ENCODE peak calls at places on chromosomes 11 and 22, in ten cellular contexts. X, S, T, E, R, C, Y, Z, J and P are unnamed samples.

GRCh38 chr22:25353516-25354445 is 134.3 kb downstream of the CRYBB2 start:
- DNase-seq in X (no peak), S (no peak), T (no peak), E (no peak), R (no peak), C (no peak), Y (no peak), Z (no peak), J (no peak), P (no peak)

GRCh38 chr11:129215506-129216245 is 23.6 kb upstream of the ARHGAP32 start:
- DNase-seq in X (no peak), S (no peak), T (peak), E (no peak), R (no peak), C (no peak), Y (no peak), Z (no peak), J (peak), P (no peak)

GRCh38 chr11:75352417-75353206 is 1.2 kb upstream of the ARRB1 start:
- DNase-seq in X (no peak), S (peak), T (no peak), E (no peak), R (no peak), C (no peak), Y (no peak), Z (no peak), J (no peak), P (no peak)

GRCh38 chr22:36936362-36937116 is 23.1 kb downstream of the CSF2RB start:
- DNase-seq in X (no peak), S (no peak), T (no peak), E (no peak), R (no peak), C (no peak), Y (no peak), Z (no peak), J (no peak), P (no peak)

GRCh38 chr11:45876401-45876800 is 9.1 kb upstream of the MAPK8IP1 start:
- DNase-seq in X (no peak), S (no peak), T (peak), E (no peak), R (no peak), C (no peak), Y (no peak), Z (no peak), J (no peak), P (no peak)

GRCh38 chr11:130671801-130672700 is 223.6 kb downstream of the ADAMTS15 start:
- DNase-seq in X (peak), S (peak), T (no peak), E (peak), R (peak), C (no peak), Y (peak), Z (peak), J (peak), P (no peak)

GRCh38 chr11:100890779-100891178 is 203.7 kb downstream of the ARHGAP42 start:
- DNase-seq in X (peak), S (no peak), T (no peak), E (no peak), R (peak), C (no peak), Y (peak), Z (no peak), J (no peak), P (no peak)

GRCh38 chr22:33883561-33883960 is 36.7 kb downstream of the LARGE1 start:
- DNase-seq in X (no peak), S (no peak), T (no peak), E (peak), R (no peak), C (no peak), Y (no peak), Z (no peak), J (peak), P (no peak)

GRCh38 chr22:24969588-24970301 is 17.2 kb downstream of the KIAA1671 start:
- DNase-seq in X (no peak), S (no peak), T (no peak), E (peak), R (no peak), C (no peak), Y (peak), Z (peak), J (peak), P (no peak)

GRCh38 chr11:87428266-87428665 is 390.5 kb downstream of the TMEM135 start:
- DNase-seq in X (peak), S (no peak), T (no peak), E (no peak), R (peak), C (no peak), Y (no peak), Z (no peak), J (peak), P (no peak)

GRCh38 chr11:15629690-15630321 is 515.1 kb downstream of the INSC start:
- DNase-seq in X (no peak), S (no peak), T (peak), E (no peak), R (peak), C (no peak), Y (peak), Z (no peak), J (peak), P (peak)

GRCh38 chr22:31122532-31123291 is at the start of gene INPP5J:
- DNase-seq in X (peak), S (no peak), T (peak), E (no peak), R (peak), C (no peak), Y (peak), Z (peak), J (peak), P (peak)

GRCh38 chr11:76236092-76237026 is 30.1 kb upstream of the WNT11 start:
- DNase-seq in X (peak), S (peak), T (peak), E (no peak), R (peak), C (peak), Y (peak), Z (peak), J (peak), P (peak)

GRCh38 chr11:135027461-135027860 is 615.4 kb upstream of the B3GAT1 start:
- DNase-seq in X (peak), S (no peak), T (peak), E (no peak), R (peak), C (peak), Y (peak), Z (no peak), J (peak), P (peak)

GRCh38 chr11:45083544-45084087 is 62.8 kb upstream of the PRDM11 start:
- DNase-seq in X (no peak), S (no peak), T (peak), E (no peak), R (no peak), C (no peak), Y (no peak), Z (no peak), J (no peak), P (peak)

GRCh38 chr11:34585870-34586654 is 34.8 kb upstream of the EHF start:
- DNase-seq in X (peak), S (no peak), T (peak), E (no peak), R (peak), C (peak), Y (peak), Z (peak), J (peak), P (peak)

GRCh38 chr11:1935156-1936071 is 11.7 kb upstream of the MRPL23 start:
- DNase-seq in X (no peak), S (peak), T (no peak), E (peak), R (no peak), C (no peak), Y (no peak), Z (no peak), J (no peak), P (no peak)

GRCh38 chr22:17890892-17891291 is 116.6 kb upstream of the BID start:
- DNase-seq in X (no peak), S (no peak), T (no peak), E (no peak), R (no peak), C (no peak), Y (no peak), Z (no peak), J (no peak), P (no peak)

GRCh38 chr22:17890245-17890671 is 116.0 kb upstream of the BID start:
- DNase-seq in X (peak), S (no peak), T (no peak), E (peak), R (no peak), C (no peak), Y (no peak), Z (no peak), J (peak), P (peak)

GRCh38 chr22:17893900-17894299 is 119.6 kb upstream of the BID start:
- DNase-seq in X (no peak), S (no peak), T (no peak), E (no peak), R (no peak), C (no peak), Y (no peak), Z (no peak), J (no peak), P (no peak)

GRCh38 chr22:17888855-17889254 is 114.6 kb upstream of the BID start:
- DNase-seq in X (peak), S (no peak), T (peak), E (no peak), R (peak), C (no peak), Y (peak), Z (no peak), J (no peak), P (no peak)

GRCh38 chr22:17891427-17892167 is 117.3 kb upstream of the BID start:
- DNase-seq in X (no peak), S (no peak), T (peak), E (peak), R (no peak), C (no peak), Y (no peak), Z (peak), J (no peak), P (no peak)
- TF ChIP-seq CTCF in X (peak), S (peak), T (peak), E (peak), R (peak), C (peak), Y (peak), Z (peak), J (peak), P (peak)

GRCh38 chr22:47033648-47034000 is 271.2 kb downstream of the TBC1D22A start:
- DNase-seq in X (no peak), S (peak), T (no peak), E (peak), R (no peak), C (no peak), Y (no peak), Z (no peak), J (no peak), P (no peak)
- H3K27ac ChIP-seq in X (no peak), S (no peak), T (no peak), E (no peak), R (no peak), C (no peak), Y (no peak), Z (no peak), J (no peak), P (peak)

DNA sequence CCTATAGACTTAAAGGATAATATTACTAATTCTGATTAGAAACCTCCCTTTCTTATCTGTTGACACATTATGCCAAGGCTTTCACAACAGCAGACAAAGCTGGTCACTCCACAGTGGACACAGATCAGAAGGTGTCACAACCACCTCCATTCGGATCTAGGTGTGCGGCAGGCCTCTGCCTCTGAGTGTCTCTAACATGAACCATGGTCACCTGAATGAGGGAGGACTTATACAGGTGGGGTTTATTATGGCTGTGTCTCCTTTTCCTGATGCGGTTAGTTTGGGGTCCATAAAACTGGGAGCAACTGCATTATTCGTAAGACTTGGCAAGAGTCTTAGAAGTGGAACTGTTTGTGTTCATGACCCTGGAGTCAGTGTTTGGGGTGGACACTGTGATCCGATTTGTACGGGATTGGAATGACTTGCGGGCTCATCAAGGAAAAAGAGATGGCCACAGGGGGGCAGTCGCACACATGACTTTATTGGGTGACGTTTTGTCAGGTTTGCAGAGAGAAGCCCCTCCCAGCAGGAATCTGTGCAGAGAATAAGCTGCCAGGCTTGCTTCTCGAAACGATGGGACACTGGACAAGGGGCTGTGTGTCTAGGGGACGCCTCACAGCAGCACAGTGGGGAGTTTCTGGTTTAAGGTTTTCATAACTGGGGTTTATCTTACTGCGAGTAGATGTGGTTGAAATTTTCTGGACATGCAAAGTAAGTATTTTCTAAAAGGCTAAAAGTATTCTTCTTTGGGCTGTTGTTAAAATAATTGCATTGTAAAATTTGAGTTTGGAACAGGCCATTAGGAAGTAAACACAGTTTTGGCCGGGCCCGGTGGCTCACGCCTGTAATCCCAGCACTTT is 90.6 kb downstream of the GAB4 start:
- DNase-seq in X (peak), S (peak), T (peak), E (peak), R (peak), C (peak), Y (peak), Z (peak), J (peak), P (peak)
- TF ChIP-seq CTCF in X (peak), S (peak), T (peak), E (peak), R (peak), C (peak), Y (peak), Z (peak), J (peak), P (peak)

GRCh38 chr22:50530857-50531545 is 1.2 kb upstream of the TYMP start:
- DNase-seq in X (peak), S (peak), T (peak), E (peak), R (peak), C (peak), Y (peak), Z (no peak), J (peak), P (no peak)

GRCh38 chr22:50528682-50529415 is 963 bp downstream of the TYMP start:
- DNase-seq in X (no peak), S (peak), T (peak), E (no peak), R (no peak), C (no peak), Y (no peak), Z (no peak), J (no peak), P (no peak)

GRCh38 chr22:50531546-50532352 is 1.9 kb upstream of the TYMP start:
- DNase-seq in X (peak), S (peak), T (peak), E (peak), R (peak), C (no peak), Y (peak), Z (peak), J (no peak), P (no peak)

GRCh38 chr22:50529416-50530279 is at the start of gene TYMP:
- DNase-seq in X (no peak), S (peak), T (peak), E (peak), R (no peak), C (no peak), Y (no peak), Z (no peak), J (no peak), P (no peak)

DNA sequence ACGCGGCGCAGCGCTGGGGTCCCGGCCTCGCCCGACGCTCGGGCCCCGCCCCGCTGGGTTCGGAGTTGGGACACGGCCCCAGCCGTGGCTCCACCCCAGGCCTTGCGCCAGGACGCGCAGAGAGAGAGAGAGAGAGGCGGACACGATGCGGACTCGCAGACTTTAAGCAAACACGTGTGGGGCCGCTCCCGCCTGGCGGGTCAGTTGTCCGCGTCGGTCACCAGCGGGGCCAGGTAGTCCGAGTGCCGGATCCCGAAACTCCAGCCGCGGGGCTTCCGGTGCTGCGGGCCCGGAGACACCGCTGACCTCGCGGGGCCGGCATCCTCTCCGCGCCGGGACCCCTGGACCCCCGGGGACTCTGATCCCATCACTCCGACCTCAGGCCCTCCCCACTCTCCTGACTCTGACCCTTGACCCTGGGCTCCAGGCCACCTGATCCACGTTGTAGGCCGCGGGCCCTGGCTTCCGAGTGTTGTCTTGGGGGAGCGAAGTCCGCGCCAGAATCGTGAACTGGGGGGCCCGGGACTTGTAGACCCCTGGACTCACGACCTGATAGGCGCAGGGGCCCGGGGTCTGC is 556 bp upstream of the TYMP start:
- DNase-seq in X (peak), S (peak), T (peak), E (peak), R (peak), C (peak), Y (peak), Z (no peak), J (no peak), P (no peak)
- H3K27ac ChIP-seq in X (no peak), S (peak), T (no peak), E (peak), R (no peak), C (peak), Y (no peak), Z (no peak), J (no peak), P (peak)

GRCh38 chr11:69240332-69241074 is 53.5 kb upstream of the MYEOV start:
- DNase-seq in X (peak), S (no peak), T (peak), E (no peak), R (peak), C (no peak), Y (peak), Z (no peak), J (peak), P (no peak)
- TF ChIP-seq CTCF in X (peak), S (peak), T (peak), E (no peak), R (peak), C (peak), Y (peak), Z (peak), J (peak), P (no peak)

DNA sequence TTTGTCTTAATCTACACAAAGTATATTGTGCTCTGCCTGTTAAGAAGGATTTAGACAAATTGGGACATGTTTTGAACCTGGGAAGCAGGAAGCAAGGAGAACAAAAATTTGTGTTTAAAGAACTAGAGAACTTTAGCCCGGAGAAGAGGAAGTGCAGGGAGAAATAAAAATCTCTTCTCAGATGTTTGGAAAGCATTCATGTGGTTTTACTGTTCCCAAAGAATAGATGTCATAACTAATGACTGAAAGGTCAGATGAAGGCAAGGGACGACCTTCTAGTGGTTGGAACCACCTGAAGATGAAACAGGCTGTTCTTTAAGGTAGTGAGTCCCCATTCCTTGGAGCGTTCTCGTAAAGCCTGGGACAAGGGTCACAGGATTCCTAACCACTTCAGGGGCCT is 38.3 kb downstream of the IRAG1 start:
- DNase-seq in X (no peak), S (no peak), T (no peak), E (no peak), R (no peak), C (no peak), Y (no peak), Z (no peak), J (no peak), P (no peak)
- H3K27ac ChIP-seq in X (peak), S (no peak), T (no peak), E (no peak), R (peak), C (no peak), Y (no peak), Z (no peak), J (no peak), P (no peak)

GRCh38 chr11:68690671-68691401 is 6.5 kb downstream of the GAL start:
- DNase-seq in X (no peak), S (no peak), T (no peak), E (no peak), R (no peak), C (no peak), Y (no peak), Z (no peak), J (no peak), P (no peak)

GRCh38 chr11:68692881-68693483 is 8.6 kb downstream of the GAL start:
- DNase-seq in X (no peak), S (no peak), T (no peak), E (no peak), R (no peak), C (no peak), Y (no peak), Z (no peak), J (no peak), P (no peak)

GRCh38 chr11:68689737-68690625 is 5.6 kb downstream of the GAL start:
- DNase-seq in X (no peak), S (no peak), T (no peak), E (no peak), R (no peak), C (no peak), Y (no peak), Z (no peak), J (no peak), P (no peak)

GRCh38 chr11:68692115-68692514 is 7.8 kb downstream of the GAL start:
- DNase-seq in X (no peak), S (no peak), T (no peak), E (no peak), R (no peak), C (no peak), Y (no peak), Z (no peak), J (no peak), P (no peak)

GRCh38 chr11:68691402-68691784 is 7.0 kb downstream of the GAL start:
- DNase-seq in X (no peak), S (no peak), T (no peak), E (no peak), R (no peak), C (no peak), Y (no peak), Z (no peak), J (no peak), P (no peak)
- TF ChIP-seq CTCF in X (no peak), S (no peak), T (no peak), E (no peak), R (no peak), C (no peak), Y (no peak), Z (no peak), J (no peak), P (no peak)

DNA sequence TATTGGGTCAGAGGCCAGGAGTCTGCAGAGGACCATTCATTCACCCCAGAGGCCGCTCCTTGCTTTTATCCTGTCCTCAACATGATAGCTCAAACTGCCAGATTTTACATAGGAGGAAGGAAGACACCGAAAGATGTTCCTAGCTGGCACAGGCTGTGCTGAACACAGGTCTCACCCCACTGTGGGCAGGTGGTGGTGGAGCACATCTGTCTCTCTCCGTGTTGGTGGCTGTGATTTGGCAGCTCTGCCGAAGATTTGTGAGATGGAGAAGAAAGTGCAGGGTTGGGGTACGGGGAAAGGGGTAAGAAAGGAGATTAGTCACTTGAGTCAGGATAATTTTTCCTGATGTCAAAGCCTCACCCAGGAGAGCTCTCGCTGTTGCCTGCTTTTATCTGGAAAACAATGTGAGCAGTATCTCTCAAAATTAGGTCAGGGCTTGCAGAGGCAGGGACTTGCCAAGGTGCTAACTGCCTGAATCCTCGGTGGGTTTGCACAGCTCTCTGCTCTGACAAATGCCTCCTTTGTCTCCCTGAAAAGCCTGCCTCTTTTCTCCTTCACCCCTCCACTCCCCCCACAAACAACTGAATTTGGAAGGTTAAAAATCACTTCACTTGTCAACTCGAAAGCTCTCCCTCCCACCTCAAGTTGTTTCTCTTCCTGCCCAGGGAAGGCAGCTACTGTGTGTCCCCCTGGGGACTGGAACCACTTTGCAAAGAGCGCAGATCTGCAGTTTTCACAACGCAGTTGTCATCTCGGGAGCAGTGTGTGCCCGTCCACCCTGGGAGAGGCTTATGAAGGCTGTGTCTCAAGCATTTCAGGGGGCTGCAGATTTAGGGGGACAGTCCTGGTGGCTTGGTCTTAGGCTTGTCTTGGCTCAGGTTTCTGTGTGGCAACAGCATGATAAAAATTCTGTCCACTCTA is 299.7 kb downstream of the ST3GAL4 start:
- DNase-seq in X (no peak), S (no peak), T (no peak), E (no peak), R (no peak), C (no peak), Y (no peak), Z (no peak), J (peak), P (no peak)
- H3K27ac ChIP-seq in X (no peak), S (no peak), T (no peak), E (no peak), R (no peak), C (no peak), Y (no peak), Z (no peak), J (no peak), P (peak)

GRCh38 chr22:47811971-47812370 is 1049.5 kb downstream of the TBC1D22A start:
- DNase-seq in X (no peak), S (no peak), T (no peak), E (no peak), R (no peak), C (no peak), Y (no peak), Z (no peak), J (no peak), P (no peak)
- TF ChIP-seq CTCF in X (no peak), S (no peak), T (no peak), E (no peak), R (no peak), C (no peak), Y (no peak), Z (no peak), J (no peak), P (no peak)